ENCODE peak calls at places on chromosomes 2 and 18, in eight cellular contexts. T is PC-9, X is heart left ventricle, M is mucosa of descending colon, I is fibroblast of lung, Z is psoas muscle, O is PC-3, N is HCT116. F is an unnamed sample.
A peak's percentile ranks its signal among the peaks of the same experiment; 100 is the strongest.

GRCh38 chr2:88950010-88950409 is 258.5 kb downstream of the RPIA start:
- DNase-seq in N (no peak), O (peak; percentile 45), M (no peak), X (no peak), T (no peak), I (no peak), Z (no peak), F (peak; percentile 10)

GRCh38 chr2:96138146-96139145 is at the start of gene ASTL:
- DNase-seq in X (no peak), O (peak; percentile 64), M (peak; percentile 90), T (peak; percentile 89), N (no peak), Z (peak; percentile 60), I (peak; percentile 23), F (peak; percentile 11)

GRCh38 chr2:204967199-204967995 is 422.1 kb downstream of the PARD3B start:
- DNase-seq in X (no peak), O (no peak), N (no peak), M (no peak), Z (no peak), I (peak; percentile 6), T (no peak), F (no peak)

GRCh38 chr2:47488870-47489584 is 86.1 kb downstream of the MSH2 start:
- DNase-seq in Z (no peak), X (no peak), O (peak; percentile 88), N (peak; percentile 32), M (no peak), I (peak; percentile 92), T (peak; percentile 80), F (peak; percentile 87)

GRCh38 chr18:76169733-76170132 is 325.3 kb downstream of the ZNF516 start:
- DNase-seq in X (no peak), O (peak; percentile 15), T (no peak), N (no peak), Z (no peak), M (no peak), I (no peak), F (no peak)

GRCh38 chr2:240963065-240963375 is 35.4 kb upstream of the SNED1 start:
- DNase-seq in T (no peak), I (no peak), N (no peak), X (no peak), Z (peak; percentile 35), O (no peak), M (no peak), F (no peak)

GRCh38 chr18:67599277-67599676 is 82.8 kb upstream of the DSEL start:
- DNase-seq in O (peak; percentile 35), T (no peak), N (no peak), I (peak; percentile 86), Z (no peak), M (no peak), X (no peak), F (peak; percentile 59)

GRCh38 chr18:61891271-61891670 is 1.5 kb downstream of the RNF152 start:
- DNase-seq in O (peak; percentile 23), N (no peak), X (no peak), M (no peak), Z (no peak), I (no peak), T (no peak), F (no peak)

GRCh38 chr2:20093263-20094141 is 42.1 kb upstream of the LAPTM4A start:
- DNase-seq in T (peak; percentile 61), I (peak; percentile 69), N (peak; percentile 48), X (peak; percentile 62), O (peak; percentile 81), Z (peak; percentile 75), M (no peak), F (peak; percentile 85)

GRCh38 chr18:28584726-28585125 is 407.8 kb upstream of the CDH2 start:
- DNase-seq in I (peak; percentile 94), T (peak; percentile 37), O (peak; percentile 82), X (no peak), Z (no peak), N (peak; percentile 18), M (no peak), F (peak; percentile 54)

GRCh38 chr2:5942204-5942603 is 250.0 kb downstream of the SOX11 start:
- DNase-seq in I (no peak), T (no peak), X (no peak), M (no peak), O (no peak), Z (no peak), N (no peak), F (no peak)

GRCh38 chr2:24152413-24153197 is 22.2 kb upstream of the FAM228A start:
- DNase-seq in T (no peak), N (no peak), I (no peak), O (no peak), M (no peak), X (no peak), Z (no peak), F (no peak)

DNA sequence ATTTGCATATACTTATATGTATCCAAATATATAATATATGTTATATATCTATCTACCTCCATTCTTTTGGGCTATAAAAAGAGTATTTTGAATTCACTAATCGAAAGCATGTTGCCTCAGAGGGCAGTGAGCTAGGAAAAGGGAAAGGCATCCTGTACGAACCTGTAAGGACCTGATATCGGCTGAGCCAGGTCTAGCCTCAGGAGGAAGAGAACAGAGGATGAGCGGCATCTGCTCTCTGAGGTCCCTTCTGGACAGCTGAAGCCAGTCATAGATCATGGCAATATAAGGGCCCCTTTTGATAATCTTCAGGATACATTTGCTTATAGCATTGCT is 166.2 kb upstream of the STK17B start:
- DNase-seq in O (no peak), Z (no peak), T (no peak), N (no peak), M (no peak), X (no peak), I (no peak), F (no peak)
- TF ChIP-seq CTCF in O (no peak), Z (no peak), T (peak; percentile 8), N (no peak), M (no peak), X (no peak), I (no peak), F (no peak)

GRCh38 chr2:192194866-192195547 is at the start of gene TMEFF2:
- DNase-seq in X (peak; percentile 36), N (no peak), T (no peak), O (peak; percentile 43), I (peak; percentile 84), Z (peak; percentile 73), M (peak; percentile 55), F (peak; percentile 84)

GRCh38 chr2:192194065-192194865 is 468 bp downstream of the TMEFF2 start:
- DNase-seq in X (peak; percentile 21), M (no peak), Z (peak; percentile 59), O (no peak), N (no peak), I (peak; percentile 50), T (no peak), F (peak; percentile 28)

GRCh38 chr2:192196451-192197194 is 1.9 kb upstream of the TMEFF2 start:
- DNase-seq in I (no peak), Z (no peak), O (no peak), T (no peak), N (no peak), M (no peak), X (no peak), F (no peak)

GRCh38 chr2:192197387-192197786 is 2.7 kb upstream of the TMEFF2 start:
- DNase-seq in X (no peak), O (peak; percentile 56), Z (no peak), N (no peak), M (no peak), T (no peak), I (no peak), F (peak; percentile 33)

GRCh38 chr2:192195548-192196418 is 1.1 kb upstream of the TMEFF2 start:
- DNase-seq in Z (peak; percentile 44), T (no peak), O (peak; percentile 19), N (no peak), M (peak; percentile 33), X (peak; percentile 18), I (peak; percentile 25), F (peak; percentile 16)
- H3K4me3 ChIP-seq in Z (peak overlapping the region; percentile 61), T (no peak overlapping the region), O (peak overlapping the region; percentile 64), N (peak overlapping the region; percentile 48), M (no peak overlapping the region), X (peak overlapping the region; percentile 50), I (peak overlapping the region; percentile 68), F (peak overlapping the region; percentile 70)

DNA sequence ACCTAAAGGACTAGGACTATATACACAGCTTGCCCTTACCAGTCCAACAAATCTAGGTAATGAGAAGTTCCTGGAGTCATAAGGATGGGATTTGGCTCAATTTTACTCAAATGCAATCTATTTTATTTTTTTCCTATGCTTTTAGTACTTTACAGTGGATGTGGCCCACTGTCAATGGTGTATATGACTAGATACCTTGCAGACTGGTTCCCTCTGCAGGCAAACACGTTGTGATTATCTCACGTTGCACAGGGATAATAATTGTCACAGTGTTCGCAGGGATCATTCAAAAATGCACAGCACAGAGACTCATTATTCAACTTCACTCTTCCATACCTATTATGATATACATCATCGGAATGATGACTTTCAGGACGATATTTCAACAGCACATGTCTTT is 359.7 kb downstream of the MBD2 start:
- DNase-seq in O (peak; percentile 51), T (no peak), I (no peak), N (no peak), Z (no peak), M (no peak), X (no peak), F (peak; percentile 14)
- TF ChIP-seq CTCF in O (peak; percentile 54), T (no peak), I (no peak), N (no peak), Z (no peak), M (no peak), X (no peak), F (peak; percentile 17)

GRCh38 chr2:195575879-195576391 is 81.1 kb upstream of the SLC39A10 start:
- DNase-seq in O (peak; percentile 94), Z (no peak), M (no peak), T (no peak), N (peak; percentile 24), I (peak; percentile 89), X (no peak), F (peak; percentile 88)

GRCh38 chr2:195582188-195582587 is 74.8 kb upstream of the SLC39A10 start:
- DNase-seq in M (no peak), X (no peak), I (no peak), T (no peak), O (no peak), N (no peak), Z (no peak), F (no peak)

GRCh38 chr2:195575021-195575420 is 82.0 kb upstream of the SLC39A10 start:
- DNase-seq in M (no peak), Z (no peak), O (no peak), X (no peak), T (no peak), N (no peak), I (no peak), F (peak; percentile 38)

GRCh38 chr2:195574305-195574704 is 82.7 kb upstream of the SLC39A10 start:
- DNase-seq in N (no peak), O (no peak), T (no peak), M (no peak), X (no peak), Z (no peak), I (no peak), F (no peak)

GRCh38 chr2:195580156-195580555 is 76.9 kb upstream of the SLC39A10 start:
- DNase-seq in I (no peak), X (no peak), O (no peak), T (no peak), M (no peak), Z (no peak), N (no peak), F (no peak)
- H3K4me3 ChIP-seq in I (no peak overlapping the region), X (no peak overlapping the region), O (no peak overlapping the region), T (no peak overlapping the region), M (no peak overlapping the region), Z (no peak overlapping the region), N (no peak overlapping the region), F (no peak overlapping the region)

GRCh38 chr2:69012310-69013122 is 463 bp upstream of the ANTXR1 start:
- DNase-seq in X (peak; percentile 78), I (peak; percentile 39), M (peak; percentile 55), T (peak; percentile 57), O (peak; percentile 68), Z (peak; percentile 81), N (peak; percentile 23), F (peak; percentile 43)
- TF ChIP-seq CTCF in X (peak; percentile 75), I (peak; percentile 70), M (peak; percentile 38), T (peak; percentile 86), O (peak; percentile 72), Z (peak; percentile 66), N (peak; percentile 91), F (peak; percentile 70)

F was measured in fibroblast of mammary gland.